ENCODE peak calls at places on chromosomes 5 and 9, in four cellular contexts. V is HEK293T, B is gastrocnemius medialis, K is AG20443. P is an unnamed sample.

GRCh38 chr9:132201780-132202703 is 40.2 kb downstream of the NTNG2 start:
- DNase-seq in V (no peak), B (no peak), K (no peak), P (no peak)

GRCh38 chr5:127028822-127029457 is 1.4 kb downstream of the MARCHF3 start:
- DNase-seq in V (peak), B (no peak), K (no peak), P (no peak)

GRCh38 chr9:109845178-109845577 is 65.2 kb downstream of the PALM2AKAP2 start:
- DNase-seq in V (no peak), B (no peak), K (no peak), P (no peak)

GRCh38 chr9:21936161-21936560 is 58.0 kb downstream of the CDKN2A start:
- DNase-seq in V (no peak), B (no peak), K (no peak), P (no peak)

GRCh38 chr5:38105231-38105570 is 153.2 kb upstream of the EGFLAM start:
- DNase-seq in V (no peak), B (no peak), K (no peak), P (no peak)

GRCh38 chr9:73050887-73051550 is 98.2 kb upstream of the ALDH1A1 start:
- DNase-seq in V (peak), B (peak), K (no peak), P (no peak)

GRCh38 chr9:130462685-130463084 is 17.9 kb downstream of the ASS1 start:
- DNase-seq in V (no peak), B (no peak), K (no peak), P (no peak)

GRCh38 chr9:12853021-12853420 is 78.2 kb downstream of the LURAP1L start:
- DNase-seq in V (no peak), B (no peak), K (no peak), P (no peak)

GRCh38 chr9:92279302-92279701 is 14.2 kb downstream of the IARS1 start:
- DNase-seq in V (no peak), B (no peak), K (no peak), P (no peak)

GRCh38 chr5:80654054-80654390 is 430 bp upstream of the MSH3 start:
- DNase-seq in V (peak), B (no peak), K (peak), P (no peak)

GRCh38 chr9:33660771-33661170 is 134.6 kb upstream of the PRSS3 start:
- DNase-seq in V (no peak), B (no peak), K (no peak), P (no peak)

GRCh38 chr9:129178983-129179382 is 922 bp upstream of the IER5L start:
- DNase-seq in V (no peak), B (no peak), K (no peak), P (no peak)

GRCh38 chr5:82019342-82020138 is 47.7 kb downstream of the ATG10 start:
- DNase-seq in V (no peak), B (no peak), K (no peak), P (no peak)

GRCh38 chr9:107650995-107651394 is 161.4 kb upstream of the KLF4 start:
- DNase-seq in V (no peak), B (no peak), K (no peak), P (no peak)

GRCh38 chr9:83623634-83623991 is 670 bp downstream of the IDNK start:
- DNase-seq in V (no peak), B (no peak), K (no peak), P (no peak)

GRCh38 chr9:108743901-108744371 is 111.8 kb downstream of the ACTL7B start:
- DNase-seq in V (no peak), B (no peak), K (peak), P (no peak)

GRCh38 chr9:74496819-74497749 is at the start of gene RORB:
- DNase-seq in V (peak), B (peak), K (peak), P (no peak)

GRCh38 chr9:124008307-124008854 is 3.2 kb upstream of the LHX2 start:
- DNase-seq in V (no peak), B (no peak), K (peak), P (no peak)

GRCh38 chr9:98215821-98216220 is 23.4 kb upstream of the CORO2A start:
- DNase-seq in V (peak), B (no peak), K (peak), P (no peak)

GRCh38 chr5:123371575-123372179 is 51.5 kb downstream of the CEP120 start:
- DNase-seq in V (peak), B (peak), K (peak), P (peak)

GRCh38 chr5:36179950-36180349 is 28.0 kb downstream of the SKP2 start:
- DNase-seq in V (no peak), B (no peak), K (no peak), P (no peak)

GRCh38 chr9:106025449-106025848 is 331.1 kb downstream of the TMEM38B start:
- DNase-seq in V (peak), B (no peak), K (no peak), P (no peak)

GRCh38 chr9:2210201-2210600 is 195.1 kb downstream of the SMARCA2 start:
- DNase-seq in V (no peak), B (no peak), K (no peak), P (no peak)

GRCh38 chr5:88736494-88736893 is 146.5 kb downstream of the MEF2C start:
- DNase-seq in V (no peak), B (no peak), K (no peak), P (no peak)

GRCh38 chr5:17180957-17181723 is 36.3 kb upstream of the BASP1 start:
- DNase-seq in V (no peak), B (no peak), K (peak), P (no peak)

GRCh38 chr5:96427823-96428222 is 5.2 kb downstream of the PCSK1 start:
- DNase-seq in V (no peak), B (no peak), K (peak), P (no peak)

GRCh38 chr9:86353591-86354047 is 591 bp downstream of the TUT7 start:
- DNase-seq in V (no peak), B (peak), K (no peak), P (no peak)

GRCh38 chr9:124441291-124441690 is 9.0 kb upstream of the ADGRD2 start:
- DNase-seq in V (no peak), B (no peak), K (no peak), P (no peak)

GRCh38 chr9:136090768-136091581 is 4.1 kb downstream of the NACC2 start:
- DNase-seq in V (no peak), B (peak), K (no peak), P (no peak)

GRCh38 chr5:79699766-79700400 is 10.2 kb downstream of the CMYA5 start:
- DNase-seq in V (no peak), B (no peak), K (no peak), P (no peak)

GRCh38 chr5:141657937-141658545 is 6.8 kb upstream of the FCHSD1 start:
- DNase-seq in V (no peak), B (no peak), K (peak), P (no peak)

GRCh38 chr5:912356-913091 is 19.8 kb downstream of the TRIP13 start:
- DNase-seq in V (no peak), B (no peak), K (no peak), P (no peak)

GRCh38 chr9:126699401-126699851 is 85.7 kb downstream of the LMX1B start:
- DNase-seq in V (no peak), B (no peak), K (no peak), P (no peak)

GRCh38 chr5:72110401-72111013 is 3.2 kb downstream of the MAP1B start:
- DNase-seq in V (no peak), B (peak), K (peak), P (no peak)

GRCh38 chr5:34524123-34524522 is 132.0 kb upstream of the RAI14 start:
- DNase-seq in V (no peak), B (no peak), K (peak), P (peak)

GRCh38 chr5:150503977-150504620 is 3.8 kb upstream of the NDST1 start:
- DNase-seq in V (no peak), B (peak), K (peak), P (no peak)

GRCh38 chr9:120723547-120723946 is 9.3 kb upstream of the MEGF9 start:
- DNase-seq in V (no peak), B (no peak), K (peak), P (no peak)

GRCh38 chr9:17578911-17579793 is at the start of gene SH3GL2:
- DNase-seq in V (peak), B (no peak), K (peak), P (no peak)

GRCh38 chr9:23851024-23851629 is 25.1 kb upstream of the ELAVL2 start:
- DNase-seq in V (peak), B (no peak), K (peak), P (no peak)